ENCODE peak calls at places on chromosomes 3 and 15, in nine cellular contexts. One of them, this sample, is unnamed.

GRCh38 chr3:172836390-172836997 is 86.0 kb downstream of the ECT2 start:
- DNase-seq in mammary epithelial cell: peak; percentile 27
- DNase-seq in RWPE1: peak; percentile 20
- DNase-seq in HCT116: peak; percentile 32
- DNase-seq in thyroid gland: peak; percentile 39
- DNase-seq in aorta: no peak
- DNase-seq in right cardiac atrium: no peak
- DNase-seq in lower lobe of right lung: no peak
- DNase-seq in left ventricle myocardium inferior: no peak
- DNase-seq in this sample: no peak

GRCh38 chr3:197076446-197076845 is 46.8 kb upstream of the MELTF start:
- DNase-seq in left ventricle myocardium inferior: no peak
- DNase-seq in aorta: no peak
- DNase-seq in thyroid gland: no peak
- DNase-seq in lower lobe of right lung: no peak
- DNase-seq in HCT116: no peak
- DNase-seq in RWPE1: no peak
- DNase-seq in right cardiac atrium: no peak
- DNase-seq in mammary epithelial cell: no peak
- DNase-seq in this sample: no peak

GRCh38 chr3:159929181-159929893 is 59.3 kb upstream of the IL12A start:
- DNase-seq in RWPE1: peak; percentile 36
- DNase-seq in lower lobe of right lung: peak; percentile 46
- DNase-seq in aorta: peak; percentile 60
- DNase-seq in HCT116: no peak
- DNase-seq in left ventricle myocardium inferior: no peak
- DNase-seq in right cardiac atrium: peak; percentile 73
- DNase-seq in thyroid gland: no peak
- DNase-seq in mammary epithelial cell: peak; percentile 50
- DNase-seq in this sample: no peak

GRCh38 chr3:178967184-178967532 is 104.5 kb downstream of the ZMAT3 start:
- DNase-seq in lower lobe of right lung: no peak
- DNase-seq in thyroid gland: no peak
- DNase-seq in right cardiac atrium: peak; percentile 35
- DNase-seq in mammary epithelial cell: no peak
- DNase-seq in left ventricle myocardium inferior: no peak
- DNase-seq in HCT116: no peak
- DNase-seq in aorta: no peak
- DNase-seq in RWPE1: no peak
- DNase-seq in this sample: no peak

GRCh38 chr3:136667081-136667480 is 85.1 kb downstream of the STAG1 start:
- DNase-seq in thyroid gland: no peak
- DNase-seq in mammary epithelial cell: no peak
- DNase-seq in aorta: no peak
- DNase-seq in right cardiac atrium: no peak
- DNase-seq in lower lobe of right lung: no peak
- DNase-seq in left ventricle myocardium inferior: no peak
- DNase-seq in RWPE1: no peak
- DNase-seq in HCT116: no peak
- DNase-seq in this sample: no peak

GRCh38 chr3:105781871-105782270 is 86.9 kb downstream of the CBLB start:
- DNase-seq in right cardiac atrium: no peak
- DNase-seq in HCT116: no peak
- DNase-seq in left ventricle myocardium inferior: no peak
- DNase-seq in lower lobe of right lung: no peak
- DNase-seq in aorta: no peak
- DNase-seq in thyroid gland: no peak
- DNase-seq in RWPE1: no peak
- DNase-seq in mammary epithelial cell: no peak
- DNase-seq in this sample: no peak

GRCh38 chr15:84979651-84980050 is 2.0 kb upstream of the PDE8A start:
- DNase-seq in HCT116: no peak
- DNase-seq in lower lobe of right lung: peak; percentile 49
- DNase-seq in right cardiac atrium: peak; percentile 67
- DNase-seq in RWPE1: no peak
- DNase-seq in left ventricle myocardium inferior: peak; percentile 33
- DNase-seq in aorta: no peak
- DNase-seq in mammary epithelial cell: no peak
- DNase-seq in thyroid gland: no peak
- DNase-seq in this sample: peak; percentile 15

GRCh38 chr15:62962101-62962995 is 80.2 kb upstream of the TPM1 start:
- DNase-seq in HCT116: no peak
- DNase-seq in thyroid gland: no peak
- DNase-seq in mammary epithelial cell: no peak
- DNase-seq in lower lobe of right lung: no peak
- DNase-seq in right cardiac atrium: no peak
- DNase-seq in left ventricle myocardium inferior: no peak
- DNase-seq in RWPE1: no peak
- DNase-seq in aorta: no peak
- DNase-seq in this sample: no peak

GRCh38 chr3:87206070-87206469 is 21.0 kb upstream of the CHMP2B start:
- DNase-seq in aorta: no peak
- DNase-seq in HCT116: no peak
- DNase-seq in thyroid gland: no peak
- DNase-seq in left ventricle myocardium inferior: no peak
- DNase-seq in mammary epithelial cell: peak; percentile 91
- DNase-seq in right cardiac atrium: no peak
- DNase-seq in RWPE1: peak; percentile 71
- DNase-seq in lower lobe of right lung: no peak
- DNase-seq in this sample: no peak

GRCh38 chr3:128344046-128344368 is 122.7 kb downstream of the DNAJB8 start:
- DNase-seq in RWPE1: no peak
- DNase-seq in lower lobe of right lung: no peak
- DNase-seq in right cardiac atrium: no peak
- DNase-seq in left ventricle myocardium inferior: no peak
- DNase-seq in HCT116: no peak
- DNase-seq in mammary epithelial cell: no peak
- DNase-seq in aorta: no peak
- DNase-seq in thyroid gland: no peak
- DNase-seq in this sample: no peak

GRCh38 chr3:757711-758110 is 335.1 kb upstream of the CNTN6 start:
- DNase-seq in left ventricle myocardium inferior: no peak
- DNase-seq in HCT116: no peak
- DNase-seq in right cardiac atrium: peak; percentile 5
- DNase-seq in aorta: no peak
- DNase-seq in lower lobe of right lung: no peak
- DNase-seq in mammary epithelial cell: no peak
- DNase-seq in thyroid gland: peak; percentile 84
- DNase-seq in RWPE1: no peak
- DNase-seq in this sample: no peak

GRCh38 chr3:195015021-195015420 is 255.9 kb downstream of the XXYLT1 start:
- DNase-seq in aorta: no peak
- DNase-seq in right cardiac atrium: no peak
- DNase-seq in mammary epithelial cell: peak; percentile 38
- DNase-seq in left ventricle myocardium inferior: no peak
- DNase-seq in HCT116: no peak
- DNase-seq in thyroid gland: no peak
- DNase-seq in lower lobe of right lung: no peak
- DNase-seq in RWPE1: no peak
- DNase-seq in this sample: no peak

GRCh38 chr15:70856884-70857546 is 3.1 kb upstream of the LARP6 start:
- DNase-seq in left ventricle myocardium inferior: peak; percentile 62
- DNase-seq in aorta: peak; percentile 82
- DNase-seq in right cardiac atrium: peak; percentile 89
- DNase-seq in lower lobe of right lung: no peak
- DNase-seq in mammary epithelial cell: peak; percentile 82
- DNase-seq in thyroid gland: peak; percentile 64
- DNase-seq in HCT116: peak; percentile 59
- DNase-seq in RWPE1: peak; percentile 82
- DNase-seq in this sample: no peak

GRCh38 chr3:22245122-22245521 is 494.1 kb upstream of the ZNF385D start:
- DNase-seq in RWPE1: peak; percentile 42
- DNase-seq in HCT116: no peak
- DNase-seq in thyroid gland: no peak
- DNase-seq in aorta: peak; percentile 55
- DNase-seq in lower lobe of right lung: no peak
- DNase-seq in right cardiac atrium: no peak
- DNase-seq in left ventricle myocardium inferior: peak; percentile 20
- DNase-seq in mammary epithelial cell: peak; percentile 84
- DNase-seq in this sample: no peak

GRCh38 chr15:89765694-89766093 is 10.4 kb upstream of the MESP2 start:
- DNase-seq in thyroid gland: no peak
- DNase-seq in left ventricle myocardium inferior: no peak
- DNase-seq in RWPE1: no peak
- DNase-seq in mammary epithelial cell: no peak
- DNase-seq in aorta: no peak
- DNase-seq in right cardiac atrium: no peak
- DNase-seq in HCT116: no peak
- DNase-seq in lower lobe of right lung: no peak
- DNase-seq in this sample: no peak

GRCh38 chr3:127262533-127262932 is 25.3 kb downstream of the PRR20G start:
- DNase-seq in right cardiac atrium: no peak
- DNase-seq in HCT116: no peak
- DNase-seq in thyroid gland: no peak
- DNase-seq in left ventricle myocardium inferior: no peak
- DNase-seq in aorta: no peak
- DNase-seq in mammary epithelial cell: no peak
- DNase-seq in lower lobe of right lung: no peak
- DNase-seq in RWPE1: no peak
- DNase-seq in this sample: no peak

GRCh38 chr3:79517766-79518413 is 249.9 kb downstream of the ROBO1 start:
- DNase-seq in RWPE1: no peak
- DNase-seq in mammary epithelial cell: peak; percentile 6
- DNase-seq in aorta: no peak
- DNase-seq in thyroid gland: no peak
- DNase-seq in lower lobe of right lung: no peak
- DNase-seq in left ventricle myocardium inferior: no peak
- DNase-seq in HCT116: no peak
- DNase-seq in right cardiac atrium: no peak
- DNase-seq in this sample: no peak

GRCh38 chr15:101280007-101280406 is 2.7 kb upstream of the SELENOS start:
- DNase-seq in RWPE1: no peak
- DNase-seq in lower lobe of right lung: no peak
- DNase-seq in aorta: no peak
- DNase-seq in left ventricle myocardium inferior: no peak
- DNase-seq in HCT116: no peak
- DNase-seq in right cardiac atrium: no peak
- DNase-seq in thyroid gland: no peak
- DNase-seq in mammary epithelial cell: no peak
- DNase-seq in this sample: no peak
- H3K27ac ChIP-seq in RWPE1: no peak overlapping the region
- H3K27ac ChIP-seq in lower lobe of right lung: no peak overlapping the region
- H3K27ac ChIP-seq in aorta: no peak overlapping the region
- H3K27ac ChIP-seq in left ventricle myocardium inferior: no peak overlapping the region
- H3K27ac ChIP-seq in HCT116: no peak overlapping the region
- H3K27ac ChIP-seq in right cardiac atrium: no peak overlapping the region
- H3K27ac ChIP-seq in thyroid gland: no peak overlapping the region
- H3K27ac ChIP-seq in mammary epithelial cell: no peak overlapping the region
- H3K27ac ChIP-seq in this sample: no peak overlapping the region

GRCh38 chr15:81596159-81596865 is 222.3 kb upstream of the TMC3 start:
- DNase-seq in aorta: no peak
- DNase-seq in right cardiac atrium: no peak
- DNase-seq in mammary epithelial cell: no peak
- DNase-seq in RWPE1: no peak
- DNase-seq in lower lobe of right lung: no peak
- DNase-seq in thyroid gland: no peak
- DNase-seq in left ventricle myocardium inferior: no peak
- DNase-seq in HCT116: no peak
- DNase-seq in this sample: no peak
- H3K27ac ChIP-seq in aorta: no peak overlapping the region
- H3K27ac ChIP-seq in right cardiac atrium: no peak overlapping the region
- H3K27ac ChIP-seq in mammary epithelial cell: no peak overlapping the region
- H3K27ac ChIP-seq in RWPE1: no peak overlapping the region
- H3K27ac ChIP-seq in lower lobe of right lung: no peak overlapping the region
- H3K27ac ChIP-seq in thyroid gland: no peak overlapping the region
- H3K27ac ChIP-seq in left ventricle myocardium inferior: no peak overlapping the region
- H3K27ac ChIP-seq in HCT116: no peak overlapping the region
- H3K27ac ChIP-seq in this sample: no peak overlapping the region

GRCh38 chr3:134373278-134373941 is 837 bp downstream of the AMOTL2 start:
- DNase-seq in mammary epithelial cell: peak; percentile 80
- DNase-seq in HCT116: no peak
- DNase-seq in thyroid gland: peak; percentile 93
- DNase-seq in aorta: peak; percentile 89
- DNase-seq in right cardiac atrium: peak; percentile 94
- DNase-seq in left ventricle myocardium inferior: peak; percentile 86
- DNase-seq in lower lobe of right lung: peak; percentile 88
- DNase-seq in RWPE1: peak; percentile 89
- DNase-seq in this sample: peak; percentile 85
- H3K27ac ChIP-seq in mammary epithelial cell: peak overlapping the region; percentile 80
- H3K27ac ChIP-seq in HCT116: peak overlapping the region; percentile 98
- H3K27ac ChIP-seq in thyroid gland: peak overlapping the region; percentile 100
- H3K27ac ChIP-seq in aorta: peak overlapping the region; percentile 99
- H3K27ac ChIP-seq in right cardiac atrium: peak overlapping the region; percentile 99
- H3K27ac ChIP-seq in left ventricle myocardium inferior: peak overlapping the region; percentile 100
- H3K27ac ChIP-seq in lower lobe of right lung: peak overlapping the region; percentile 100
- H3K27ac ChIP-seq in RWPE1: peak overlapping the region; percentile 97
- H3K27ac ChIP-seq in this sample: peak overlapping the region; percentile 97

DNA sequence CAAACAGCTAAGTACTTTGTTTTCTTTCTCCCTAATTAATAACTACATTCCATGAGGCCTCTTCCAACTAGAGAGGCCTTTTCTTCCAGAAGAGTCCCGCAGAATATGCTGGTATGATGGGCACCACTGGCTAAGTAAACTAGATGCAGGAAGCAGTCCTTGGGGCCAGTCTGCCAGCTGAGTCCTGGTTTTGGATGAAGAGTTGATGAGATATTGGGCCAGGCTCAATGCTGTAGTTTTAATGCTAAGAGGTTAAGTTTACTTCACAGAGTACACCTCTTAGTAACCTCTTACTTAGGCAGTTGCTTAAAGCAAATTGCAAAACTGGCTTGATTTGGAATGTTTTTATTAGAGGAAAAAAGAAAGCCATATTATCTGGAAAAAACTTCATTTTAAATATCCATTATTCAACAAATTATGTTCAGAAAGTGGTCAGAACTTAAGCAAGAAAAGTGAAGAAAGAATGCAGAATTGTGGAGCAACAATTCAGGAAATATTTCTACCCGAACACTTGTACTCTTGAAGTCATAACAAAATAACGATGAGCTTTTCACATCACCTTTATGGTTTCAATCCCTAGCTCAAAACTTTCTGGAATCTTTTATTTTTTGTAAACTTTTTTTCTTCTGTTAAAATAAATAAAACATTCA is 178.4 kb upstream of the CDIN1 start:
- DNase-seq in thyroid gland: no peak
- DNase-seq in mammary epithelial cell: no peak
- DNase-seq in RWPE1: no peak
- DNase-seq in left ventricle myocardium inferior: no peak
- DNase-seq in aorta: no peak
- DNase-seq in lower lobe of right lung: no peak
- DNase-seq in right cardiac atrium: no peak
- DNase-seq in HCT116: no peak
- DNase-seq in this sample: no peak
- H3K27ac ChIP-seq in thyroid gland: no peak overlapping the region
- H3K27ac ChIP-seq in mammary epithelial cell: no peak overlapping the region
- H3K27ac ChIP-seq in RWPE1: no peak overlapping the region
- H3K27ac ChIP-seq in left ventricle myocardium inferior: no peak overlapping the region
- H3K27ac ChIP-seq in aorta: no peak overlapping the region
- H3K27ac ChIP-seq in lower lobe of right lung: no peak overlapping the region
- H3K27ac ChIP-seq in right cardiac atrium: no peak overlapping the region
- H3K27ac ChIP-seq in HCT116: no peak overlapping the region
- H3K27ac ChIP-seq in this sample: no peak overlapping the region

DNA sequence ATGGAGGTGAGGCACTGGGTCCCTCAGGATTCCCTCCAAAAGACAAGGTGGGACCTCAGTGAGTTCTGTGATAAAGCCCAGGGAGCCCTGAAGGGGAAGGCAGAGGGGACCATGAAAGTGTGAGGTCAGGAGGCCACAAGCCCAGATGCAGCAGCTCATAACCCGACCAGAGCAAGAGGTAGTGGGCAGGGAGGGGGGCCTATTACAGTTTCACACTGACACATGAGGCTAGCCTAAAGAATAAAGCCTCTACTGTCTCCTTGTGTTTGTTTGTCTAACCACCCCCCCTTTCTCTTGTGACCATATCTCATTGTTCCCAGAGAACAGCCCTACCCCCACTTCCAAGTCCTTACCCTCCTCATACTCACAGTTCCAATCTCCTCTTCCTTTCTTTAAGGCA is 8.7 kb downstream of the ADCY5 start:
- DNase-seq in RWPE1: no peak
- DNase-seq in left ventricle myocardium inferior: no peak
- DNase-seq in lower lobe of right lung: no peak
- DNase-seq in mammary epithelial cell: no peak
- DNase-seq in thyroid gland: no peak
- DNase-seq in right cardiac atrium: no peak
- DNase-seq in aorta: no peak
- DNase-seq in HCT116: no peak
- DNase-seq in this sample: no peak
- H3K27ac ChIP-seq in RWPE1: no peak overlapping the region
- H3K27ac ChIP-seq in left ventricle myocardium inferior: peak overlapping the region; percentile 18
- H3K27ac ChIP-seq in lower lobe of right lung: no peak overlapping the region
- H3K27ac ChIP-seq in mammary epithelial cell: no peak overlapping the region
- H3K27ac ChIP-seq in thyroid gland: no peak overlapping the region
- H3K27ac ChIP-seq in right cardiac atrium: peak overlapping the region; percentile 33
- H3K27ac ChIP-seq in aorta: peak overlapping the region; percentile 70
- H3K27ac ChIP-seq in HCT116: no peak overlapping the region
- H3K27ac ChIP-seq in this sample: no peak overlapping the region